ENCODE peak calls at places on chromosomes 5 and 9, in five cellular contexts. V, B, E, W and K are unnamed samples.

GRCh38 chr9:37747271-37747753 is 6.3 kb upstream of the TRMT10B start:
- DNase-seq in V (peak), B (peak), E (peak), W (peak), K (peak)

GRCh38 chr5:58188287-58188651 is 271.6 kb downstream of the PLK2 start:
- DNase-seq in V (peak), B (peak), E (no peak), W (peak), K (peak)

GRCh38 chr5:53480474-53481353 is at the start of gene FST:
- DNase-seq in V (no peak), B (peak), E (peak), W (peak), K (peak)

GRCh38 chr5:169956756-169957155 is 23.5 kb downstream of the INSYN2B start:
- DNase-seq in V (no peak), B (no peak), E (no peak), W (peak), K (peak)

GRCh38 chr9:106878943-106879916 is 16.3 kb downstream of the ZNF462 start:
- DNase-seq in V (peak), B (no peak), E (no peak), W (peak), K (peak)

GRCh38 chr5:78534148-78535009 is 114.2 kb downstream of the LHFPL2 start:
- DNase-seq in V (no peak), B (no peak), E (no peak), W (peak), K (peak)

GRCh38 chr9:15725953-15726352 is 173.1 kb downstream of the CCDC171 start:
- DNase-seq in V (no peak), B (no peak), E (no peak), W (no peak), K (no peak)

GRCh38 chr9:110738982-110739381 is 70.4 kb downstream of the MUSK start:
- DNase-seq in V (no peak), B (no peak), E (no peak), W (no peak), K (no peak)

GRCh38 chr5:172856336-172856735 is 22.3 kb downstream of the ERGIC1 start:
- DNase-seq in V (no peak), B (no peak), E (no peak), W (no peak), K (no peak)

GRCh38 chr9:99753436-99753835 is 68.2 kb upstream of the NR4A3 start:
- DNase-seq in V (no peak), B (no peak), E (no peak), W (no peak), K (no peak)

GRCh38 chr9:4987996-4988421 is 2.9 kb downstream of the JAK2 start:
- DNase-seq in V (peak), B (peak), E (peak), W (peak), K (peak)

GRCh38 chr5:92641031-92641962 is 939.7 kb downstream of the NR2F1-AS1 start:
- DNase-seq in V (peak), B (peak), E (no peak), W (peak), K (peak)

GRCh38 chr9:124742940-124743339 is 28.2 kb downstream of the NR6A1 start:
- DNase-seq in V (no peak), B (no peak), E (no peak), W (no peak), K (no peak)

GRCh38 chr9:120323125-120323524 is 256.8 kb downstream of the CDK5RAP2 start:
- DNase-seq in V (no peak), B (no peak), E (no peak), W (no peak), K (no peak)

GRCh38 chr5:82499845-82500244 is 221.7 kb upstream of the RPS23 start:
- DNase-seq in V (no peak), B (no peak), E (no peak), W (no peak), K (no peak)

GRCh38 chr5:173454764-173455598 is 126.8 kb upstream of the STC2 start:
- DNase-seq in V (peak), B (no peak), E (no peak), W (peak), K (peak)

GRCh38 chr5:14879393-14879792 is 7.8 kb upstream of the ANKH start:
- DNase-seq in V (no peak), B (no peak), E (no peak), W (no peak), K (no peak)

GRCh38 chr9:124759327-124759726 is 11.8 kb downstream of the NR6A1 start:
- DNase-seq in V (no peak), B (no peak), E (no peak), W (no peak), K (no peak)

GRCh38 chr5:157470616-157471015 is 10.6 kb downstream of the NIPAL4 start:
- DNase-seq in V (no peak), B (no peak), E (no peak), W (no peak), K (no peak)

GRCh38 chr5:100760700-100761099 is 142.4 kb downstream of the ST8SIA4 start:
- DNase-seq in V (no peak), B (peak), E (no peak), W (no peak), K (no peak)

GRCh38 chr9:127283917-127284316 is 19.3 kb downstream of the GARNL3 start:
- DNase-seq in V (peak), B (no peak), E (no peak), W (peak), K (peak)

GRCh38 chr5:28648108-28648507 is 1609.7 kb upstream of the CDH9 start:
- DNase-seq in V (peak), B (no peak), E (no peak), W (no peak), K (peak)

GRCh38 chr5:14560091-14560595 is 21.4 kb upstream of the OTULINL start:
- DNase-seq in V (no peak), B (no peak), E (no peak), W (no peak), K (no peak)

GRCh38 chr9:16344343-16344742 is 526.1 kb downstream of the BNC2 start:
- DNase-seq in V (peak), B (no peak), E (no peak), W (peak), K (peak)

GRCh38 chr9:69097053-69097452 is 61.5 kb downstream of the FXN start:
- DNase-seq in V (no peak), B (no peak), E (no peak), W (peak), K (peak)

GRCh38 chr9:81637276-81637675 is 52.1 kb downstream of the TLE1 start:
- DNase-seq in V (no peak), B (no peak), E (no peak), W (no peak), K (no peak)

GRCh38 chr5:39758426-39758825 is 333.6 kb upstream of the DAB2 start:
- DNase-seq in V (no peak), B (no peak), E (no peak), W (peak), K (peak)

GRCh38 chr5:150156033-150156381 is 362 bp upstream of the PDGFRB start:
- DNase-seq in V (no peak), B (no peak), E (no peak), W (no peak), K (no peak)

GRCh38 chr5:150155258-150156032 is at the start of gene PDGFRB:
- DNase-seq in V (no peak), B (peak), E (peak), W (peak), K (peak)

GRCh38 chr5:150153957-150154617 is 1.6 kb downstream of the PDGFRB start:
- DNase-seq in V (peak), B (no peak), E (no peak), W (peak), K (peak)

GRCh38 chr5:150153483-150153882 is 2.2 kb downstream of the PDGFRB start:
- DNase-seq in V (no peak), B (no peak), E (no peak), W (no peak), K (no peak)

GRCh38 chr5:150154618-150155134 is 969 bp downstream of the PDGFRB start:
- DNase-seq in V (no peak), B (no peak), E (no peak), W (no peak), K (no peak)
- TF ChIP-seq CTCF in V (no peak), B (peak), E (no peak), W (no peak), K (no peak)

DNA sequence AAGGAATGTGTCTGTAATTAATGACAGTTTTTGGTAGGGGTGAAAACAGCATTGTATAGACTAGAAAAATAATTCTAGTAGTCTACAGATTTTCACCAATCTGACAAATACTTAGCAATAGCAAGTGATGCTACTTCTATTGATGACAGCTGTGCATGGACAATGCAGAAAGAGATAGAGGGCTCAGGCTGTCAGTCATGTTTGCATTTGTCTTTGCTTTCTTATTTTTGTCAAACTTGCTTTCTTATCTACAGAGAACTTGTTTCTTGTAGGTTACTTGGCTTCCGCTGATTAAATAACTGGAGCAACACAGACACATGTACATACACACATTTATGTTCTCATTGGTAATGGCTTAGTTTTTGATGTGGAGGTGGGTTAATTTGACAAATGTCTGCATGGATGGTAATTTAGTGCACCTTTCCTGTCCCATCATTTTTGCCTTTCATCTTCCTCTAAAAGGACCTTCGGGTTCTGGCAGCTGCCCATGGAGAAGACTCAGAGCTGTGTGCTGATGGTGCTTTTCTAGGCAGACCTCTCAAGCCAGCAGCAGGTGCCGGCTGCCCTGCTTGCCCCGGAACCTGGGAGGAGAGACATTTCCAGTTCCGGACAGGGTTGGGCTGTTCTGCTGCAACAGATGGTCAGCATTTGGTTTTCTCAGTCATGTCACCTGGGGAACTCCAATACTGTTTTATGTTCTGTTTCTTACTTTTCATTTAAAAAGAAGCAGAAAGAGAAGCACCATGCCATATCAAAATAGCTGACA is 28.8 kb downstream of the CAMK4 start:
- DNase-seq in V (no peak), B (no peak), E (no peak), W (no peak), K (no peak)
- H3K4me3 ChIP-seq in V (no peak), B (no peak), E (no peak), W (no peak), K (no peak)

GRCh38 chr5:33300209-33300742 is 140.5 kb upstream of the TARS1 start:
- DNase-seq in V (no peak), B (no peak), E (no peak), W (no peak), K (no peak)
- TF ChIP-seq CTCF in V (no peak), B (no peak), E (no peak), W (no peak), K (no peak)

GRCh38 chr9:136283291-136284235 is 20.3 kb downstream of the CCDC187 start:
- DNase-seq in V (peak), B (peak), E (peak), W (peak), K (peak)
- H3K4me3 ChIP-seq in V (no peak), B (no peak), E (peak), W (no peak), K (no peak)

DNA sequence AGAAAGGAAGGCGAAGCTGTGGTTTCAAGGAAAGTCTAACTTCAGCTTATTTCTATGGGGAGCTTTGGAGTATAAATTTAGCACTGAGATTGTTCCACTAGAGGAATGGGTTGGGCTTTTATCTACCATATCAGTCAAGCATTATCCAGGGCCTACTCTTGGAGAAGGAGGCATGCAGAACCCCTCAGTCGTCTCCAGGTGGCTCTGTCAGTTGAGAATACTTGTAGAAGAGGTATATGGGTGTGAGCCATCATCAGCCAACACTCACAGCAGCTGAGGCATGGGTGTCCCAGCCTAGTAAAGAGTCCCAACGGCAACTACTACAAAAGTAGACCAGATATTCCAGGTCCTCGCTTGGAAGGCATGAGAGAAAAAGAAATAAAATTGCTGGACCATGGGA is 548.5 kb upstream of the GRAMD2B start:
- DNase-seq in V (no peak), B (peak), E (no peak), W (no peak), K (no peak)
- TF ChIP-seq CTCF in V (no peak), B (no peak), E (no peak), W (no peak), K (no peak)

GRCh38 chr9:32385885-32386283 is 1.4 kb downstream of the ACO1 start:
- DNase-seq in V (no peak), B (no peak), E (no peak), W (no peak), K (no peak)
- H3K4me3 ChIP-seq in V (no peak), B (no peak), E (no peak), W (peak), K (peak)